ENCODE peak calls at places on chromosome 2, in four cellular contexts. L is A549, H is K562, X is H1. M is an unnamed sample.

GRCh38 chr2:157303612-157304011 is 22.0 kb downstream of the ERMN start:
- DNase-seq in L (no peak), H (no peak), X (no peak), M (no peak)

GRCh38 chr2:204507636-204508035 is 37.6 kb upstream of the PARD3B start:
- DNase-seq in L (no peak), H (no peak), X (no peak), M (no peak)

GRCh38 chr2:39124770-39125075 is 3.9 kb upstream of the SOS1 start:
- DNase-seq in L (no peak), H (no peak), X (no peak), M (peak)

GRCh38 chr2:113920996-113921395 is 31.1 kb downstream of the ACTR3 start:
- DNase-seq in L (no peak), H (no peak), X (no peak), M (no peak)

GRCh38 chr2:10137053-10137843 is 14.7 kb downstream of the RRM2 start:
- DNase-seq in L (no peak), H (peak), X (no peak), M (no peak)

GRCh38 chr2:11597538-11598225 is 63.8 kb downstream of the GREB1 start:
- DNase-seq in L (no peak), H (no peak), X (no peak), M (no peak)

GRCh38 chr2:122707224-122707824 is 951.9 kb downstream of the TSN start:
- DNase-seq in L (no peak), H (no peak), X (no peak), M (no peak)

GRCh38 chr2:233349005-233349998 is 5.0 kb upstream of the DGKD start:
- DNase-seq in L (no peak), H (no peak), X (no peak), M (no peak)

DNA sequence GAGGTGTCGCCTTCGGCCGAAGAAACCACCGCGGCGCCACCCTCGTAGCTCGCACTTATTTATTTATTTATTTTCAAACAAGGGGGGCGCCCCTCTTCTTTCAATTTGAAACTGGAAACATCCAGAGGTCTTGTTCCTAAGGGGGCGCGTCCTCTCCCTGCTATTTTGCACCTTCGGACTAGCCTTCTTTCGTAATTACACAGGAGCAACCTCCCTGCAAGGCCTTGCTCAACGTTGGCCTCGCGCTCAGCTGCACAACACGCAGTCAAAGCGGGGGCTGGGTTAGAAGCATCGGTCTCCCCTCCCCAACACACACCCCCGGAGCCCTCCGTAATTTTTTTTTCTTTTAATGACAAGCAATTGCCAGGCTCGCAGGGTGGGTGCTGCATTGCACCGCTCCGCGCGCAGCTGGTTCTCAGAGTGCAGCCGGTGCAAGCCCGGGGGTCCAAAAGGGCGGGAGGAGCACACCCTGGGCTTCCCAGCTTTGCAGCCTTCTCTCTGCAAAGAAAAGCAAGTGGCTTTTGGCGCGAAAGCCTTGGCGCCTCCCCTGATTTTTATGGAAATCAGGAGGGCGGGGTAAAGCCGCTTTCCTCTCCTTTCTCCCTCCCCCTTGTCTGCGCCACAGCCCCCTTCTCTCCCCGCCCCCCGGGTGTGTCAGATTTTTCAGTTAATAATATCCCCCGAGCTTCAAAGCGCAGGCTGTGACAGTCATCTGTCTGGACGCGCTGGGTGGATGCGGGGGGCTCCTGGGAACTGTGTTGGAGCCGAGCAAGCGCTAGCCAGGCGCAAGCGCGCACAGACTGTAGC is at the start of gene MYCN:
- DNase-seq in L (peak), H (no peak), X (peak), M (peak)
- TF ChIP-seq USF2 in L (no peak), H (no peak), X (no peak), M (no peak)

GRCh38 chr2:188979730-188980123 is 5.6 kb downstream of the COL3A1 start:
- DNase-seq in L (no peak), H (no peak), X (no peak), M (no peak)
- H3K4me3 ChIP-seq in L (no peak), H (no peak), X (no peak), M (peak)

GRCh38 chr2:32678825-32679224 is 51.0 kb downstream of the TTC27 start:
- DNase-seq in L (peak), H (no peak), X (no peak), M (no peak)
- TF ChIP-seq USF2 in L (no peak), H (no peak), X (no peak), M (no peak)

DNA sequence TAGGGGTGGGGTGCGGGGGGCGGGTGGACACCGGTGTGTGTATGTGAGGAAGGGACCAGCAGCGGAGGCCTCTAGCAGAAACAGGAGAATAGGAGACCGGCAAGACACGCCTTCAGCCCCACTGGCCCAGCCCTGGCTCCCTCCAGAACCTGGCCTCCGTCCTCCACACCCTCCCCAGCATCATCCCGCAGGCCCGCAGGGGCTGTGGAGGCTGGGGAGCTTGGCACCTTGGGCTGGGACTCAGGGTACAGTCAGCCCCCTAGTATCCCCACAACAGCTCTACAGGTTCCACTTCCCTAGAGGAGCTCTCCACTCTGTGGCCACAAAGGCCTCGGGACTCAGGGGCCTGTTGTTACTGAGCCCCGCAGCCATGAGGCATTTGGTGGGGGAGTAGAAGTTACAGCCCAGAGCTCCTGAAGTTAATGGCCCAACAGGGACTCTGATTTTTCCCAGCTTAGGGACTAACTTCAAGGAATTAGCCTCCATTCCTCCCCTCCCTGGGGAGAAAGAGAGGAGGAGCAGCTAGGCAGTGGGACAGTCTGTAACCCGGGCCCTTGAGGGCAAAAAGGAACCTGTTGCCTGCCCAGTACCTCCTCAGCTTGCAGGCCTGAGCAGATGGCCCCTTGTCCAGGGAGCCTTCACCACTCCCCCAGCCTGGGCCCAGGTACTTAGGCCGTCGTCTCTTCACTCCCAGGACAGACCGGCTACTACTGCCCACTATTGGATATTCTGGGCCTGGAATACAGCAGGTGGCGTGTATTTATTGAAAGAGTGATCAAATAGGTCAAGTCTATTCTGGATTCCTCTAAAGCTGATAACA is 20.0 kb downstream of the SH2D6 start:
- DNase-seq in L (no peak), H (no peak), X (no peak), M (no peak)
- H3K4me3 ChIP-seq in L (peak), H (peak), X (no peak), M (peak)

DNA sequence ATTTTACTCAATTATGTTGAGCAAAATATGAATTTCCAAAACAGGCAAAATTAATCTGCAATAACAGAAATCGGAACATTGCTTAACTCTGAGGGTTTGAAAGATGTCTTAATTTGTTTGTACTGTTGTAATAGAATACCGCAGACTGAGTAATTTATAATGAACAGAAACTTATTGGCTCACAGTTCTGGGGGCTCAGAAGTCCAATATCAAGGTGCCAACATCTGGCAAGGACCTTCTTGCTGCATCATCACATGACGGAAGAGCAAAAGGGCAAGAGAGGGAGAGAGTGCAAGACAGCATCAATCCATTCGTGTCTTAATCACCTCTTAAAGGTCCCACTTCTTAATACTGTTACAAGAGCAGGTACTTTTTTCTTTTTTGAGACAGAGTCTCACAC is 31.7 kb upstream of the TNFAIP6 start:
- DNase-seq in L (no peak), H (no peak), X (no peak), M (no peak)
- TF ChIP-seq USF2 in L (no peak), H (no peak), X (no peak), M (no peak)

DNA sequence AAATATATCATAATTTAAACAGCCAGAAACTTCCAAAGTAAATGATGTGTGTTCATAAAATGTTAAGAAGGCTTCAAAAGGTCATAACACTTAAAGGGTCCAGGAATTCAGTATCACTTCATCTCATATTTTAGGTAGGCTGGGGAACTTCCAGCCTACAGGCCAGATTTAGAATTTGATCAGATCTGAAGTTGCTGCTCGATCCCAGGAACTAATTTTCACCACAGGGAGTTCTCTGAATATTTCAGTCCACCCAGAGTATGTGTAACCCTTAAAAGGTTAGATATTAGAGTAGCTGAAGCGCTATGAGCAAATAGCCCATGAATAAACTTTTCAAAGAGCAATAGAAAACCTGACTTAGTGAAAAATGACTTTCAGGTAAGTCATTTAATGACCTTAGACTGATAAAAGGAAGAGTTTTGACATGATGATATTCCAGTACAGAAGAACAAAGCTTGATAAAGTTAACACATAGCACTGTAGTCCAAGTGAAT is 1.7 kb downstream of the WIPF1 start:
- DNase-seq in L (no peak), H (no peak), X (no peak), M (no peak)
- H3K4me3 ChIP-seq in L (no peak), H (no peak), X (no peak), M (no peak)

DNA sequence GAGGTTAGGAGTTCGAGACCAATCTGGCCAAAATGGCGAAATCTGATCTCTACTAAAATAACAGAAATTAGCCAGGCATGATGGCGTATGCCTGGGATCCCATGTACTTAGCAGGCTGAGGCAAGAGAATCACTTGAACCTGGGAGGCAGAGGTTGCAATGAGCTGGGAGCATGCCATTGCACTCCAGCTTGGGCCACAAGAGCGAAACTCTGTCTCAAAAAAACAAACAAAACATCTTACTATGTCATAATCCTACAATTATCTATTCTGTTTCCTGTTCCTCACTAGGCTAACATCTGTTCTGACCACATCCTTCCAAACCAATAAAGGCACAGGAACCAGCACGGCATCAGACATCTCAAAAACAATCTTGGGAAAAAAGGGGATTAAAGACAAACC is 361.8 kb upstream of the UBE2E3 start:
- DNase-seq in L (no peak), H (no peak), X (no peak), M (no peak)
- TF ChIP-seq USF2 in L (no peak), H (no peak), X (no peak), M (no peak)

GRCh38 chr2:42495611-42496010 is 1.8 kb upstream of the KCNG3 start:
- DNase-seq in L (no peak), H (no peak), X (no peak), M (no peak)
- H3K4me3 ChIP-seq in L (no peak), H (no peak), X (peak), M (no peak)

GRCh38 chr2:16175247-16175825 is 235.0 kb downstream of the MYCN start:
- DNase-seq in L (no peak), H (no peak), X (no peak), M (no peak)
- TF ChIP-seq USF2 in L (no peak), H (no peak), X (no peak), M (no peak)

GRCh38 chr2:133240505-133241230 is 327.6 kb downstream of the NCKAP5 start:
- DNase-seq in L (no peak), H (no peak), X (no peak), M (no peak)
- H3K4me3 ChIP-seq in L (no peak), H (no peak), X (no peak), M (no peak)